ENCODE peak calls at places on chromosomes 6 and 20, in eight cellular contexts. N is Caco-2, X is osteocyte, I is cardiac fibroblast, H is choroid plexus epithelial cell, Q is GM06990, Z is A549, A is glutamatergic neuron. W is an unnamed sample.
A peak's percentile ranks its signal among the peaks of the same experiment; 100 is the strongest.

GRCh38 chr20:11626551-11626950 is 291.1 kb upstream of the BTBD3 start:
- DNase-seq in Q (no peak), Z (no peak), N (no peak), I (no peak), H (no peak), X (no peak), A (no peak), W (no peak)

GRCh38 chr20:32957451-32957850 is 46.8 kb downstream of the SUN5 start:
- DNase-seq in X (peak; percentile 36), H (no peak), A (no peak), Z (no peak), I (no peak), N (no peak), Q (no peak), W (no peak)

GRCh38 chr6:33827546-33828451 is 24.0 kb upstream of the MLN start:
- DNase-seq in A (no peak), Z (no peak), N (no peak), H (peak; percentile 80), Q (no peak), I (no peak), X (no peak), W (no peak)

GRCh38 chr6:37092851-37093727 is 76.9 kb upstream of the PIM1 start:
- DNase-seq in I (no peak), A (no peak), Q (no peak), N (no peak), H (no peak), X (no peak), Z (no peak), W (no peak)

GRCh38 chr6:73652637-73653570 is 888 bp downstream of the SLC17A5 start:
- DNase-seq in Z (peak; percentile 70), X (peak; percentile 81), N (peak; percentile 77), H (peak; percentile 45), I (peak; percentile 69), Q (peak; percentile 68), A (peak; percentile 62), W (peak; percentile 82)

GRCh38 chr6:111087106-111087835 is at the start of gene SLC16A10:
- DNase-seq in A (peak; percentile 80), X (no peak), H (no peak), N (peak; percentile 83), Z (peak; percentile 22), I (peak; percentile 7), Q (peak; percentile 92), W (peak; percentile 95)

GRCh38 chr6:124057448-124057847 is 253.8 kb downstream of the NKAIN2 start:
- DNase-seq in X (no peak), A (no peak), H (no peak), N (no peak), Q (no peak), Z (no peak), I (no peak), W (no peak)

GRCh38 chr6:111591370-111591900 is 14.2 kb downstream of the TRAF3IP2 start:
- DNase-seq in X (peak; percentile 90), H (peak; percentile 98), N (no peak), Z (peak; percentile 90), A (no peak), I (peak; percentile 98), Q (no peak), W (no peak)

GRCh38 chr20:63071541-63072181 is 64.9 kb upstream of the BHLHE23 start:
- DNase-seq in X (no peak), Q (no peak), A (peak; percentile 73), I (no peak), N (peak; percentile 63), H (peak; percentile 22), Z (peak; percentile 60), W (peak; percentile 58)

GRCh38 chr6:127516676-127517273 is 2.4 kb downstream of the MTCL3 start:
- DNase-seq in X (no peak), N (no peak), I (peak; percentile 34), Q (peak; percentile 8), H (peak; percentile 75), Z (peak; percentile 55), A (peak; percentile 69), W (peak; percentile 69)

GRCh38 chr6:170176621-170177382 is 114.1 kb downstream of the DLL1 start:
- DNase-seq in Q (no peak), X (peak; percentile 75), H (no peak), I (no peak), A (peak; percentile 56), N (no peak), Z (peak; percentile 19), W (no peak)

GRCh38 chr6:157586476-157587126 is 205.6 kb downstream of the ZDHHC14 start:
- DNase-seq in Z (no peak), N (peak; percentile 69), H (no peak), I (no peak), Q (no peak), A (no peak), X (peak; percentile 51), W (no peak)

GRCh38 chr6:167153523-167153959 is 4.2 kb downstream of the GPR31 start:
- DNase-seq in X (no peak), Z (no peak), A (no peak), Q (peak; percentile 74), H (no peak), N (no peak), I (peak; percentile 28), W (peak; percentile 85)

GRCh38 chr6:14966902-14967711 is 278.8 kb upstream of the JARID2 start:
- DNase-seq in A (no peak), H (no peak), N (no peak), I (no peak), X (no peak), Q (no peak), Z (no peak), W (no peak)

GRCh38 chr6:113220832-113221231 is 636.3 kb upstream of the MARCKS start:
- DNase-seq in I (no peak), H (no peak), N (no peak), X (no peak), A (no peak), Z (no peak), Q (no peak), W (no peak)

DNA sequence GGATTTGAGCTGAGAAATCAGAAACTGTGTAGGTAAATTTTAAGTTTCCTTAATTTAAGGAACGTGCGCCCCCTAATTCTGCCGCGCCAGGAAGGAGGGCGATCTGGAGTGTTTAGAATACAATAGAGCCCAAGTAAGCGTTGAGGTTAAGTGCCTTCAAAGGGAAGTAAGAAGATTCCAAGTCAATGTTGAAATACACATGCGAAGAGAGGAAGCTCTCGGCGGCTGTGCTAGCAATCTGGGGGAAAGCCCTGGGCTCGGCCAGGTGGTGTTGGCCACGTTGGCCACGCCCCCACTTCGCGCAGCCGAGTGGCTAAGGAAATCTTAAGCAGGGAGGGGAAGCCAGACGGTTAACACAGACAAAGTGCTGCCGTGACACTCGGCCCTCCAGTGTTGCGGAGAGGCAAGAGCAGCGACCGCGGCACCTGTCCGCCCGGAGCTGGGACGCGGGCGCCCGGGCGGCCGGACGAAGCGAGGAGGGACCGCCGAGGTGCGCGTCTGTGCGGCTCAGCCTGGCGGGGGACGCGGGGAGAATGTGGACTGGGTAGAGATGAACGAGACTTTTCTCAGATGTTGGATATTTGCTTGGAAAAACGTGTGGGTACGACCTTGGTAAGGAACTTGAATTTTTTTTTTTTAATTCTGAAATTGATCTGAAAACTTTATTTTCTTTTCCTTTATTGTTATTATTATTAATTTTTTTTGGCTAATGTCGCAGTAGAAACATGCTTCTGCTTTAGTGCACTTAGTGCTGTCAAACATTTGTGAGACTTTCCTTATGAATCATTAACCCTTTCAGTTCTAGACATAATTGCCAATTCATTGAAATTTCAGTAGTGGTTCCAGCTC is at the start of gene PRDM1:
- DNase-seq in X (no peak), I (peak; percentile 37), Z (peak; percentile 89), H (peak; percentile 61), Q (peak; percentile 89), N (peak; percentile 93), A (peak; percentile 58), W (peak; percentile 84)
- TF ChIP-seq CTCF in X (peak; percentile 30), I (peak; percentile 13), Z (no peak), H (no peak), Q (peak; percentile 30), N (peak; percentile 32), A (no peak), W (peak; percentile 4)

GRCh38 chr6:30915591-30915946 is 1.5 kb downstream of the VARS2 start:
- DNase-seq in A (no peak), N (no peak), Q (no peak), Z (peak; percentile 65), X (no peak), I (peak; percentile 83), H (peak; percentile 80), W (peak; percentile 87)
- TF ChIP-seq CTCF in A (peak; percentile 0), N (peak; percentile 66), Q (peak; percentile 69), Z (peak; percentile 74), X (peak; percentile 78), I (peak; percentile 75), H (peak; percentile 77), W (peak; percentile 14)

GRCh38 chr20:43839793-43840199 is 74.9 kb upstream of the TOX2 start:
- DNase-seq in Z (no peak), A (no peak), I (no peak), H (no peak), Q (peak; percentile 54), X (no peak), N (no peak), W (peak; percentile 47)

GRCh38 chr20:43838703-43839060 is 76.0 kb upstream of the TOX2 start:
- DNase-seq in H (no peak), A (no peak), Q (no peak), N (peak; percentile 37), I (no peak), Z (no peak), X (peak; percentile 64), W (no peak)

GRCh38 chr20:43837856-43838702 is 76.6 kb upstream of the TOX2 start:
- DNase-seq in A (no peak), N (peak; percentile 38), X (peak; percentile 72), Q (no peak), H (no peak), I (no peak), Z (no peak), W (no peak)

GRCh38 chr20:43842126-43843020 is 72.3 kb upstream of the TOX2 start:
- DNase-seq in H (no peak), Z (no peak), A (no peak), I (no peak), X (peak; percentile 62), Q (no peak), N (peak; percentile 32), W (no peak)

GRCh38 chr20:43840382-43841070 is 74.1 kb upstream of the TOX2 start:
- DNase-seq in H (peak; percentile 41), A (peak; percentile 31), Q (peak; percentile 61), N (peak; percentile 59), X (peak; percentile 62), I (peak; percentile 31), Z (peak; percentile 40), W (peak; percentile 72)
- TF ChIP-seq CTCF in H (peak; percentile 67), A (no peak), Q (peak; percentile 76), N (peak; percentile 66), X (peak; percentile 18), I (peak; percentile 57), Z (peak; percentile 45), W (peak; percentile 48)

GRCh38 chr6:39087197-39087596 is 27.8 kb downstream of the SAYSD1 start:
- DNase-seq in H (no peak), N (no peak), I (no peak), Q (no peak), Z (no peak), A (no peak), X (no peak), W (no peak)

GRCh38 chr6:39086711-39087110 is 28.3 kb downstream of the SAYSD1 start:
- DNase-seq in X (no peak), A (no peak), Q (no peak), H (no peak), N (no peak), I (no peak), Z (no peak), W (no peak)

GRCh38 chr6:39090036-39090435 is 24.9 kb downstream of the SAYSD1 start:
- DNase-seq in I (no peak), A (no peak), H (no peak), N (no peak), Q (no peak), X (no peak), Z (no peak), W (no peak)

GRCh38 chr6:39086294-39086693 is 28.7 kb downstream of the SAYSD1 start:
- DNase-seq in Z (no peak), H (no peak), A (no peak), I (no peak), N (no peak), Q (peak; percentile 44), X (no peak), W (peak; percentile 60)

GRCh38 chr6:39088331-39088730 is 26.7 kb downstream of the SAYSD1 start:
- DNase-seq in H (peak; percentile 70), A (no peak), Q (no peak), X (no peak), Z (peak; percentile 31), I (peak; percentile 80), N (peak; percentile 62), W (no peak)
- TF ChIP-seq CTCF in H (peak; percentile 60), A (peak; percentile 48), Q (no peak), X (peak; percentile 54), Z (no peak), I (peak; percentile 41), N (peak; percentile 40), W (no peak)